ENCODE peak calls at places on chromosome 17, in five cellular contexts. One of them, this sample, is unnamed.

GRCh38 chr17:19331553-19332245 is 30.8 kb downstream of the B9D1 start:
- DNase-seq in A673: no peak
- DNase-seq in ureter: no peak
- DNase-seq in T1000: no peak
- DNase-seq in Calu3: no peak
- DNase-seq in this sample: no peak

GRCh38 chr17:40791116-40791515 is 8.6 kb downstream of the KRT28 start:
- DNase-seq in A673: no peak
- DNase-seq in ureter: no peak
- DNase-seq in T1000: no peak
- DNase-seq in Calu3: no peak
- DNase-seq in this sample: no peak

GRCh38 chr17:8125196-8125946 is 1.5 kb upstream of the HES7 start:
- DNase-seq in A673: peak
- DNase-seq in ureter: peak
- DNase-seq in T1000: peak
- DNase-seq in Calu3: peak
- DNase-seq in this sample: peak

GRCh38 chr17:78951967-78952551 is 26.9 kb upstream of the TIMP2 start:
- DNase-seq in A673: no peak
- DNase-seq in ureter: no peak
- DNase-seq in T1000: no peak
- DNase-seq in Calu3: no peak
- DNase-seq in this sample: peak

GRCh38 chr17:61000911-61001310 is 323.3 kb downstream of the BCAS3 start:
- DNase-seq in A673: no peak
- DNase-seq in ureter: no peak
- DNase-seq in T1000: peak
- DNase-seq in Calu3: no peak
- DNase-seq in this sample: no peak

GRCh38 chr17:34098712-34099111 is 156.4 kb upstream of the CCL2 start:
- DNase-seq in A673: no peak
- DNase-seq in ureter: no peak
- DNase-seq in T1000: no peak
- DNase-seq in Calu3: no peak
- DNase-seq in this sample: no peak

GRCh38 chr17:76720941-76721340 is 5.5 kb downstream of the JMJD6 start:
- DNase-seq in A673: no peak
- DNase-seq in ureter: no peak
- DNase-seq in T1000: no peak
- DNase-seq in Calu3: no peak
- DNase-seq in this sample: no peak

GRCh38 chr17:32310927-32311568 is 30.9 kb downstream of the C17orf75 start:
- DNase-seq in A673: peak
- DNase-seq in ureter: no peak
- DNase-seq in T1000: no peak
- DNase-seq in Calu3: no peak
- DNase-seq in this sample: no peak

GRCh38 chr17:31048142-31048541 is 46.6 kb upstream of the NF1 start:
- DNase-seq in A673: no peak
- DNase-seq in ureter: no peak
- DNase-seq in T1000: no peak
- DNase-seq in Calu3: no peak
- DNase-seq in this sample: no peak

GRCh38 chr17:77383613-77384608 is 243.1 kb downstream of the SEC14L1 start:
- DNase-seq in A673: no peak
- DNase-seq in ureter: no peak
- DNase-seq in T1000: no peak
- DNase-seq in Calu3: no peak
- DNase-seq in this sample: no peak

GRCh38 chr17:48153711-48154642 is 46.4 kb downstream of the SNX11 start:
- DNase-seq in A673: peak
- DNase-seq in ureter: no peak
- DNase-seq in T1000: no peak
- DNase-seq in Calu3: peak
- DNase-seq in this sample: peak

This sample was measured in SJSA1.